ENCODE peak calls at places on chromosomes 13 and 19, in seven cellular contexts. U is GM12865; F is dorsolateral prefrontal cortex; Z is iris pigment epithelial cell; G is thoracic aorta; J is NCI-H1092; M is stimulated activated CD4-positive, alpha-beta T cell treated with anti-CD3 and anti-CD28 coated beads, Interleukin-4, amount 100 ng/mL, for 1 hour. R is an unnamed sample.

GRCh38 chr13:100428966-100429365 is 159.6 kb downstream of the GGACT start:
- DNase-seq in Z (no peak), G (no peak), M (no peak), U (peak; percentile 19), F (no peak), J (no peak), R (no peak)

GRCh38 chr19:3105641-3106508 is 11.7 kb downstream of the GNA11 start:
- DNase-seq in U (no peak), G (no peak), M (no peak), F (no peak), J (no peak), Z (no peak), R (no peak)

GRCh38 chr19:41299046-41299754 is 10.8 kb upstream of the CCDC97 start:
- DNase-seq in U (no peak), Z (no peak), F (no peak), M (no peak), J (no peak), G (no peak), R (no peak)

GRCh38 chr13:111316161-111316730 is 4.2 kb upstream of the TEX29 start:
- DNase-seq in F (no peak), G (no peak), M (no peak), J (no peak), U (no peak), Z (no peak), R (no peak)

GRCh38 chr13:25281193-25281936 is 5.9 kb downstream of the MTMR6 start:
- DNase-seq in F (no peak), Z (no peak), M (no peak), U (peak; percentile 73), J (no peak), G (no peak), R (no peak)

GRCh38 chr19:6241680-6242079 is 38.1 kb downstream of the MLLT1 start:
- DNase-seq in Z (no peak), F (peak; percentile 94), G (no peak), M (no peak), U (no peak), J (no peak), R (peak; percentile 86)

GRCh38 chr13:73074101-73074500 is 15.3 kb downstream of the KLF5 start:
- DNase-seq in G (no peak), J (no peak), U (peak; percentile 18), F (no peak), M (no peak), Z (peak; percentile 58), R (no peak)

GRCh38 chr13:32117696-32118095 is 86.1 kb downstream of the FRY start:
- DNase-seq in M (no peak), F (no peak), G (peak; percentile 9), U (no peak), J (no peak), Z (peak; percentile 16), R (no peak)

GRCh38 chr19:30604657-30605056 is 232.5 kb downstream of the ZNF536 start:
- DNase-seq in Z (no peak), G (no peak), F (no peak), M (no peak), J (no peak), U (no peak), R (no peak)

GRCh38 chr13:79870123-79870522 is 389.2 kb downstream of the NDFIP2 start:
- DNase-seq in J (no peak), F (no peak), Z (no peak), U (no peak), M (no peak), G (no peak), R (no peak)

GRCh38 chr13:112767506-112768471 is 78.0 kb downstream of the ATP11A start:
- DNase-seq in U (peak; percentile 75), Z (no peak), M (no peak), J (no peak), F (no peak), G (no peak), R (no peak)

GRCh38 chr13:102658678-102659077 is 36.2 kb downstream of the METTL21C start:
- DNase-seq in F (no peak), J (no peak), U (no peak), Z (peak; percentile 5), M (no peak), G (no peak), R (no peak)